ENCODE peak calls at places on chromosomes 12 and 14, in nine cellular contexts. One of them, this sample, is unnamed.

GRCh38 chr12:12326262-12326661 is 23.8 kb downstream of the MANSC1 start:
- DNase-seq in HepG2: no peak
- DNase-seq in tibial nerve: no peak
- DNase-seq in stimulated activated CD8-positive, alpha-beta memory T cell treated with anti-CD3 and anti-CD28 coated beads, Interleukin-2, amount 100 ng/mL, for 1 hour: no peak
- DNase-seq in aorta: no peak
- DNase-seq in BE2C: no peak
- DNase-seq in Right ventricle myocardium inferior: no peak
- DNase-seq in hypothalamus: no peak
- DNase-seq in germinal center: no peak
- DNase-seq in this sample: no peak

GRCh38 chr14:58677996-58678395 is 40.2 kb downstream of the DACT1 start:
- DNase-seq in aorta: no peak
- DNase-seq in BE2C: no peak
- DNase-seq in Right ventricle myocardium inferior: no peak
- DNase-seq in stimulated activated CD8-positive, alpha-beta memory T cell treated with anti-CD3 and anti-CD28 coated beads, Interleukin-2, amount 100 ng/mL, for 1 hour: no peak
- DNase-seq in tibial nerve: no peak
- DNase-seq in hypothalamus: no peak
- DNase-seq in germinal center: no peak
- DNase-seq in HepG2: no peak
- DNase-seq in this sample: no peak

GRCh38 chr14:63006515-63006914 is 38.7 kb downstream of the KCNH5 start:
- DNase-seq in BE2C: no peak
- DNase-seq in stimulated activated CD8-positive, alpha-beta memory T cell treated with anti-CD3 and anti-CD28 coated beads, Interleukin-2, amount 100 ng/mL, for 1 hour: no peak
- DNase-seq in germinal center: no peak
- DNase-seq in tibial nerve: no peak
- DNase-seq in aorta: no peak
- DNase-seq in hypothalamus: no peak
- DNase-seq in HepG2: no peak
- DNase-seq in Right ventricle myocardium inferior: no peak
- DNase-seq in this sample: no peak

GRCh38 chr14:102580552-102581110 is 11.8 kb upstream of the RCOR1 start:
- DNase-seq in aorta: no peak
- DNase-seq in stimulated activated CD8-positive, alpha-beta memory T cell treated with anti-CD3 and anti-CD28 coated beads, Interleukin-2, amount 100 ng/mL, for 1 hour: no peak
- DNase-seq in HepG2: no peak
- DNase-seq in tibial nerve: no peak
- DNase-seq in Right ventricle myocardium inferior: no peak
- DNase-seq in hypothalamus: no peak
- DNase-seq in germinal center: no peak
- DNase-seq in BE2C: peak
- DNase-seq in this sample: no peak

GRCh38 chr14:53391156-53391555 is 238.0 kb upstream of the DDHD1 start:
- DNase-seq in tibial nerve: no peak
- DNase-seq in stimulated activated CD8-positive, alpha-beta memory T cell treated with anti-CD3 and anti-CD28 coated beads, Interleukin-2, amount 100 ng/mL, for 1 hour: no peak
- DNase-seq in HepG2: peak
- DNase-seq in germinal center: no peak
- DNase-seq in aorta: no peak
- DNase-seq in BE2C: no peak
- DNase-seq in hypothalamus: no peak
- DNase-seq in Right ventricle myocardium inferior: no peak
- DNase-seq in this sample: no peak

GRCh38 chr14:50425816-50426215 is 29.1 kb upstream of the CDKL1 start:
- DNase-seq in hypothalamus: no peak
- DNase-seq in HepG2: no peak
- DNase-seq in aorta: no peak
- DNase-seq in BE2C: no peak
- DNase-seq in tibial nerve: no peak
- DNase-seq in germinal center: no peak
- DNase-seq in Right ventricle myocardium inferior: no peak
- DNase-seq in stimulated activated CD8-positive, alpha-beta memory T cell treated with anti-CD3 and anti-CD28 coated beads, Interleukin-2, amount 100 ng/mL, for 1 hour: no peak
- DNase-seq in this sample: no peak

GRCh38 chr14:64060648-64061096 is 207.9 kb downstream of the SYNE2 start:
- DNase-seq in Right ventricle myocardium inferior: no peak
- DNase-seq in tibial nerve: no peak
- DNase-seq in hypothalamus: no peak
- DNase-seq in stimulated activated CD8-positive, alpha-beta memory T cell treated with anti-CD3 and anti-CD28 coated beads, Interleukin-2, amount 100 ng/mL, for 1 hour: no peak
- DNase-seq in aorta: no peak
- DNase-seq in HepG2: peak
- DNase-seq in germinal center: peak
- DNase-seq in BE2C: peak
- DNase-seq in this sample: no peak

GRCh38 chr14:61860294-61860918 is 98.2 kb downstream of the SNAPC1 start:
- DNase-seq in HepG2: peak
- DNase-seq in hypothalamus: no peak
- DNase-seq in tibial nerve: no peak
- DNase-seq in germinal center: peak
- DNase-seq in stimulated activated CD8-positive, alpha-beta memory T cell treated with anti-CD3 and anti-CD28 coated beads, Interleukin-2, amount 100 ng/mL, for 1 hour: peak
- DNase-seq in Right ventricle myocardium inferior: no peak
- DNase-seq in aorta: peak
- DNase-seq in BE2C: peak
- DNase-seq in this sample: no peak

GRCh38 chr12:112122823-112123690 is 2.3 kb upstream of the TRAFD1 start:
- DNase-seq in stimulated activated CD8-positive, alpha-beta memory T cell treated with anti-CD3 and anti-CD28 coated beads, Interleukin-2, amount 100 ng/mL, for 1 hour: no peak
- DNase-seq in germinal center: no peak
- DNase-seq in HepG2: peak
- DNase-seq in aorta: no peak
- DNase-seq in tibial nerve: no peak
- DNase-seq in Right ventricle myocardium inferior: no peak
- DNase-seq in BE2C: no peak
- DNase-seq in hypothalamus: no peak
- DNase-seq in this sample: no peak

GRCh38 chr12:13203028-13203922 is 6.7 kb downstream of the EMP1 start:
- DNase-seq in tibial nerve: peak
- DNase-seq in stimulated activated CD8-positive, alpha-beta memory T cell treated with anti-CD3 and anti-CD28 coated beads, Interleukin-2, amount 100 ng/mL, for 1 hour: no peak
- DNase-seq in Right ventricle myocardium inferior: peak
- DNase-seq in BE2C: peak
- DNase-seq in HepG2: no peak
- DNase-seq in hypothalamus: no peak
- DNase-seq in aorta: peak
- DNase-seq in germinal center: no peak
- DNase-seq in this sample: no peak

GRCh38 chr12:95002754-95003153 is 743 bp downstream of the NDUFA12 start:
- DNase-seq in HepG2: no peak
- DNase-seq in germinal center: no peak
- DNase-seq in BE2C: no peak
- DNase-seq in hypothalamus: no peak
- DNase-seq in tibial nerve: no peak
- DNase-seq in stimulated activated CD8-positive, alpha-beta memory T cell treated with anti-CD3 and anti-CD28 coated beads, Interleukin-2, amount 100 ng/mL, for 1 hour: no peak
- DNase-seq in aorta: no peak
- DNase-seq in Right ventricle myocardium inferior: no peak
- DNase-seq in this sample: no peak

GRCh38 chr12:15733136-15733535 is 56.1 kb downstream of the EPS8 start:
- DNase-seq in BE2C: no peak
- DNase-seq in tibial nerve: no peak
- DNase-seq in stimulated activated CD8-positive, alpha-beta memory T cell treated with anti-CD3 and anti-CD28 coated beads, Interleukin-2, amount 100 ng/mL, for 1 hour: no peak
- DNase-seq in HepG2: no peak
- DNase-seq in aorta: no peak
- DNase-seq in Right ventricle myocardium inferior: no peak
- DNase-seq in hypothalamus: no peak
- DNase-seq in germinal center: no peak
- DNase-seq in this sample: no peak

GRCh38 chr14:89340200-89340667 is 76.8 kb downstream of the FOXN3 start:
- DNase-seq in germinal center: no peak
- DNase-seq in BE2C: no peak
- DNase-seq in hypothalamus: no peak
- DNase-seq in stimulated activated CD8-positive, alpha-beta memory T cell treated with anti-CD3 and anti-CD28 coated beads, Interleukin-2, amount 100 ng/mL, for 1 hour: no peak
- DNase-seq in HepG2: peak
- DNase-seq in aorta: no peak
- DNase-seq in Right ventricle myocardium inferior: no peak
- DNase-seq in tibial nerve: no peak
- DNase-seq in this sample: no peak

GRCh38 chr12:30859226-30859625 is 67.3 kb upstream of the TSPAN11 start:
- DNase-seq in Right ventricle myocardium inferior: no peak
- DNase-seq in BE2C: no peak
- DNase-seq in germinal center: no peak
- DNase-seq in aorta: no peak
- DNase-seq in tibial nerve: no peak
- DNase-seq in HepG2: no peak
- DNase-seq in stimulated activated CD8-positive, alpha-beta memory T cell treated with anti-CD3 and anti-CD28 coated beads, Interleukin-2, amount 100 ng/mL, for 1 hour: no peak
- DNase-seq in hypothalamus: no peak
- DNase-seq in this sample: no peak

GRCh38 chr14:38208825-38209562 is 1.3 kb downstream of the SSTR1 start:
- DNase-seq in aorta: peak
- DNase-seq in hypothalamus: no peak
- DNase-seq in germinal center: peak
- DNase-seq in Right ventricle myocardium inferior: peak
- DNase-seq in HepG2: peak
- DNase-seq in BE2C: peak
- DNase-seq in stimulated activated CD8-positive, alpha-beta memory T cell treated with anti-CD3 and anti-CD28 coated beads, Interleukin-2, amount 100 ng/mL, for 1 hour: no peak
- DNase-seq in tibial nerve: no peak
- DNase-seq in this sample: peak

GRCh38 chr12:20028033-20028432 is 340.3 kb upstream of the PDE3A start:
- DNase-seq in Right ventricle myocardium inferior: no peak
- DNase-seq in hypothalamus: no peak
- DNase-seq in tibial nerve: no peak
- DNase-seq in stimulated activated CD8-positive, alpha-beta memory T cell treated with anti-CD3 and anti-CD28 coated beads, Interleukin-2, amount 100 ng/mL, for 1 hour: no peak
- DNase-seq in BE2C: no peak
- DNase-seq in germinal center: no peak
- DNase-seq in aorta: no peak
- DNase-seq in HepG2: no peak
- DNase-seq in this sample: no peak

GRCh38 chr12:71426648-71427047 is 12.9 kb upstream of the LGR5 start:
- DNase-seq in aorta: no peak
- DNase-seq in Right ventricle myocardium inferior: no peak
- DNase-seq in stimulated activated CD8-positive, alpha-beta memory T cell treated with anti-CD3 and anti-CD28 coated beads, Interleukin-2, amount 100 ng/mL, for 1 hour: no peak
- DNase-seq in hypothalamus: no peak
- DNase-seq in germinal center: no peak
- DNase-seq in BE2C: no peak
- DNase-seq in tibial nerve: no peak
- DNase-seq in HepG2: no peak
- DNase-seq in this sample: no peak

GRCh38 chr12:124663771-124664366 is 96.5 kb upstream of the NCOR2 start:
- DNase-seq in aorta: peak
- DNase-seq in hypothalamus: no peak
- DNase-seq in HepG2: no peak
- DNase-seq in stimulated activated CD8-positive, alpha-beta memory T cell treated with anti-CD3 and anti-CD28 coated beads, Interleukin-2, amount 100 ng/mL, for 1 hour: no peak
- DNase-seq in germinal center: no peak
- DNase-seq in tibial nerve: no peak
- DNase-seq in Right ventricle myocardium inferior: no peak
- DNase-seq in BE2C: no peak
- DNase-seq in this sample: no peak

GRCh38 chr14:72962829-72963312 is 36.6 kb downstream of the DCAF4 start:
- DNase-seq in Right ventricle myocardium inferior: no peak
- DNase-seq in HepG2: peak
- DNase-seq in stimulated activated CD8-positive, alpha-beta memory T cell treated with anti-CD3 and anti-CD28 coated beads, Interleukin-2, amount 100 ng/mL, for 1 hour: no peak
- DNase-seq in aorta: no peak
- DNase-seq in germinal center: no peak
- DNase-seq in hypothalamus: no peak
- DNase-seq in BE2C: peak
- DNase-seq in tibial nerve: no peak
- DNase-seq in this sample: no peak

GRCh38 chr12:98699568-98699967 is 54.5 kb downstream of the APAF1 start:
- DNase-seq in BE2C: no peak
- DNase-seq in stimulated activated CD8-positive, alpha-beta memory T cell treated with anti-CD3 and anti-CD28 coated beads, Interleukin-2, amount 100 ng/mL, for 1 hour: no peak
- DNase-seq in HepG2: no peak
- DNase-seq in germinal center: no peak
- DNase-seq in Right ventricle myocardium inferior: no peak
- DNase-seq in aorta: no peak
- DNase-seq in hypothalamus: no peak
- DNase-seq in tibial nerve: no peak
- DNase-seq in this sample: peak

GRCh38 chr12:70785896-70786295 is 134.6 kb downstream of the PTPRR start:
- DNase-seq in hypothalamus: no peak
- DNase-seq in stimulated activated CD8-positive, alpha-beta memory T cell treated with anti-CD3 and anti-CD28 coated beads, Interleukin-2, amount 100 ng/mL, for 1 hour: no peak
- DNase-seq in aorta: no peak
- DNase-seq in Right ventricle myocardium inferior: no peak
- DNase-seq in tibial nerve: no peak
- DNase-seq in germinal center: no peak
- DNase-seq in HepG2: no peak
- DNase-seq in BE2C: no peak
- DNase-seq in this sample: no peak

GRCh38 chr12:29593001-29593400 is 95.5 kb upstream of the OVCH1 start:
- DNase-seq in HepG2: no peak
- DNase-seq in stimulated activated CD8-positive, alpha-beta memory T cell treated with anti-CD3 and anti-CD28 coated beads, Interleukin-2, amount 100 ng/mL, for 1 hour: no peak
- DNase-seq in BE2C: no peak
- DNase-seq in Right ventricle myocardium inferior: no peak
- DNase-seq in hypothalamus: no peak
- DNase-seq in germinal center: no peak
- DNase-seq in aorta: no peak
- DNase-seq in tibial nerve: no peak
- DNase-seq in this sample: no peak

This sample was measured in pancreas.